ENCODE peak calls at places on chromosomes 12 and 14, in ten cellular contexts. One of them, this sample, is unnamed.

GRCh38 chr12:18139254-18139653 is 49.3 kb upstream of the RERGL start:
- DNase-seq in left cardiac atrium: no peak
- DNase-seq in stromal cell of bone marrow: no peak
- DNase-seq in activated effector memory CD4-positive, alpha-beta T cell treated with Interleukin-2 at 50 U/mL for 16 hours: no peak
- DNase-seq in CD4-positive, CD25-positive, alpha-beta regulatory T cell: no peak
- DNase-seq in epithelial cell of esophagus: no peak
- DNase-seq in NCI-H460: no peak
- DNase-seq in H54: no peak
- DNase-seq in thoracic aorta: no peak
- DNase-seq in iris pigment epithelial cell: no peak
- DNase-seq in this sample: no peak

GRCh38 chr12:113906411-113907200 is 59.5 kb downstream of the RBM19 start:
- DNase-seq in left cardiac atrium: no peak
- DNase-seq in stromal cell of bone marrow: no peak
- DNase-seq in activated effector memory CD4-positive, alpha-beta T cell treated with Interleukin-2 at 50 U/mL for 16 hours: no peak
- DNase-seq in CD4-positive, CD25-positive, alpha-beta regulatory T cell: no peak
- DNase-seq in epithelial cell of esophagus: no peak
- DNase-seq in NCI-H460: no peak
- DNase-seq in H54: no peak
- DNase-seq in thoracic aorta: no peak
- DNase-seq in iris pigment epithelial cell: no peak
- DNase-seq in this sample: no peak

GRCh38 chr12:53224897-53225634 is 6.9 kb downstream of the RARG start:
- DNase-seq in left cardiac atrium: no peak
- DNase-seq in stromal cell of bone marrow: no peak
- DNase-seq in activated effector memory CD4-positive, alpha-beta T cell treated with Interleukin-2 at 50 U/mL for 16 hours: no peak
- DNase-seq in CD4-positive, CD25-positive, alpha-beta regulatory T cell: no peak
- DNase-seq in epithelial cell of esophagus: no peak
- DNase-seq in NCI-H460: no peak
- DNase-seq in H54: no peak
- DNase-seq in thoracic aorta: no peak
- DNase-seq in iris pigment epithelial cell: no peak
- DNase-seq in this sample: no peak

GRCh38 chr14:74962059-74962458 is 6.7 kb upstream of the PGF start:
- DNase-seq in left cardiac atrium: no peak
- DNase-seq in stromal cell of bone marrow: no peak
- DNase-seq in activated effector memory CD4-positive, alpha-beta T cell treated with Interleukin-2 at 50 U/mL for 16 hours: no peak
- DNase-seq in CD4-positive, CD25-positive, alpha-beta regulatory T cell: no peak
- DNase-seq in epithelial cell of esophagus: no peak
- DNase-seq in NCI-H460: no peak
- DNase-seq in H54: no peak
- DNase-seq in thoracic aorta: no peak
- DNase-seq in iris pigment epithelial cell: no peak
- DNase-seq in this sample: no peak

GRCh38 chr12:112005419-112006395 is 7.3 kb downstream of the TMEM116 start:
- DNase-seq in left cardiac atrium: no peak
- DNase-seq in stromal cell of bone marrow: no peak
- DNase-seq in activated effector memory CD4-positive, alpha-beta T cell treated with Interleukin-2 at 50 U/mL for 16 hours: no peak
- DNase-seq in CD4-positive, CD25-positive, alpha-beta regulatory T cell: no peak
- DNase-seq in epithelial cell of esophagus: peak
- DNase-seq in NCI-H460: peak
- DNase-seq in H54: no peak
- DNase-seq in thoracic aorta: no peak
- DNase-seq in iris pigment epithelial cell: peak
- DNase-seq in this sample: no peak

GRCh38 chr14:21846227-21846885 is 172.7 kb upstream of the OR4E1 start:
- DNase-seq in left cardiac atrium: no peak
- DNase-seq in stromal cell of bone marrow: no peak
- DNase-seq in activated effector memory CD4-positive, alpha-beta T cell treated with Interleukin-2 at 50 U/mL for 16 hours: peak
- DNase-seq in CD4-positive, CD25-positive, alpha-beta regulatory T cell: peak
- DNase-seq in epithelial cell of esophagus: peak
- DNase-seq in NCI-H460: peak
- DNase-seq in H54: no peak
- DNase-seq in thoracic aorta: no peak
- DNase-seq in iris pigment epithelial cell: no peak
- DNase-seq in this sample: no peak

GRCh38 chr12:110920324-110920910 is at the start of gene MYL2:
- DNase-seq in left cardiac atrium: no peak
- DNase-seq in stromal cell of bone marrow: no peak
- DNase-seq in activated effector memory CD4-positive, alpha-beta T cell treated with Interleukin-2 at 50 U/mL for 16 hours: no peak
- DNase-seq in CD4-positive, CD25-positive, alpha-beta regulatory T cell: no peak
- DNase-seq in epithelial cell of esophagus: no peak
- DNase-seq in NCI-H460: no peak
- DNase-seq in H54: no peak
- DNase-seq in thoracic aorta: no peak
- DNase-seq in iris pigment epithelial cell: no peak
- DNase-seq in this sample: no peak

GRCh38 chr14:104140213-104140462 is 1.8 kb downstream of the KIF26A start:
- DNase-seq in left cardiac atrium: peak
- DNase-seq in stromal cell of bone marrow: no peak
- DNase-seq in activated effector memory CD4-positive, alpha-beta T cell treated with Interleukin-2 at 50 U/mL for 16 hours: no peak
- DNase-seq in CD4-positive, CD25-positive, alpha-beta regulatory T cell: no peak
- DNase-seq in epithelial cell of esophagus: no peak
- DNase-seq in NCI-H460: no peak
- DNase-seq in H54: no peak
- DNase-seq in thoracic aorta: no peak
- DNase-seq in iris pigment epithelial cell: no peak
- DNase-seq in this sample: no peak

GRCh38 chr12:102050660-102051430 is 10.9 kb downstream of the WASHC3 start:
- DNase-seq in left cardiac atrium: no peak
- DNase-seq in stromal cell of bone marrow: no peak
- DNase-seq in activated effector memory CD4-positive, alpha-beta T cell treated with Interleukin-2 at 50 U/mL for 16 hours: no peak
- DNase-seq in CD4-positive, CD25-positive, alpha-beta regulatory T cell: no peak
- DNase-seq in epithelial cell of esophagus: no peak
- DNase-seq in NCI-H460: no peak
- DNase-seq in H54: no peak
- DNase-seq in thoracic aorta: no peak
- DNase-seq in iris pigment epithelial cell: no peak
- DNase-seq in this sample: no peak

GRCh38 chr14:30751646-30752416 is 122.5 kb upstream of the COCH start:
- DNase-seq in left cardiac atrium: no peak
- DNase-seq in stromal cell of bone marrow: no peak
- DNase-seq in activated effector memory CD4-positive, alpha-beta T cell treated with Interleukin-2 at 50 U/mL for 16 hours: no peak
- DNase-seq in CD4-positive, CD25-positive, alpha-beta regulatory T cell: peak
- DNase-seq in epithelial cell of esophagus: no peak
- DNase-seq in NCI-H460: peak
- DNase-seq in H54: no peak
- DNase-seq in thoracic aorta: no peak
- DNase-seq in iris pigment epithelial cell: no peak
- DNase-seq in this sample: no peak

GRCh38 chr12:62117041-62117440 is 143.2 kb upstream of the USP15 start:
- DNase-seq in left cardiac atrium: no peak
- DNase-seq in stromal cell of bone marrow: no peak
- DNase-seq in activated effector memory CD4-positive, alpha-beta T cell treated with Interleukin-2 at 50 U/mL for 16 hours: no peak
- DNase-seq in CD4-positive, CD25-positive, alpha-beta regulatory T cell: no peak
- DNase-seq in epithelial cell of esophagus: no peak
- DNase-seq in NCI-H460: no peak
- DNase-seq in H54: no peak
- DNase-seq in thoracic aorta: no peak
- DNase-seq in iris pigment epithelial cell: no peak
- DNase-seq in this sample: no peak

GRCh38 chr12:105946541-105946940 is 192.2 kb downstream of the NUAK1 start:
- DNase-seq in left cardiac atrium: peak
- DNase-seq in stromal cell of bone marrow: no peak
- DNase-seq in activated effector memory CD4-positive, alpha-beta T cell treated with Interleukin-2 at 50 U/mL for 16 hours: no peak
- DNase-seq in CD4-positive, CD25-positive, alpha-beta regulatory T cell: no peak
- DNase-seq in epithelial cell of esophagus: no peak
- DNase-seq in NCI-H460: no peak
- DNase-seq in H54: no peak
- DNase-seq in thoracic aorta: no peak
- DNase-seq in iris pigment epithelial cell: no peak
- DNase-seq in this sample: no peak

GRCh38 chr14:104443391-104444158 is 136.0 kb upstream of the C14orf180 start:
- DNase-seq in left cardiac atrium: no peak
- DNase-seq in stromal cell of bone marrow: no peak
- DNase-seq in activated effector memory CD4-positive, alpha-beta T cell treated with Interleukin-2 at 50 U/mL for 16 hours: no peak
- DNase-seq in CD4-positive, CD25-positive, alpha-beta regulatory T cell: no peak
- DNase-seq in epithelial cell of esophagus: no peak
- DNase-seq in NCI-H460: no peak
- DNase-seq in H54: no peak
- DNase-seq in thoracic aorta: no peak
- DNase-seq in iris pigment epithelial cell: no peak
- DNase-seq in this sample: peak

This sample was measured in ascending aorta.